ENCODE peak calls at places on chromosomes 2 and 18, in eight cellular contexts. C is spleen, H is lower lobe of right lung, V is cardiac fibroblast, M is fibroblast of mammary gland, P is sigmoid colon, J is GM12878, T is brain microvascular endothelial cell. W is an unnamed sample.

GRCh38 chr2:189178726-189179606 is 595 bp downstream of the COL5A2 start:
- DNase-seq in C (no peak), H (no peak), V (peak), M (peak), P (peak), J (no peak), T (peak), W (no peak)

GRCh38 chr2:567865-568638 is 109.2 kb downstream of the TMEM18 start:
- DNase-seq in C (no peak), H (no peak), V (peak), M (peak), P (peak), J (no peak), T (peak), W (no peak)

GRCh38 chr2:155519731-155520130 is 812.8 kb downstream of the NR4A2 start:
- DNase-seq in C (no peak), H (no peak), V (no peak), M (no peak), P (no peak), J (no peak), T (no peak), W (no peak)

GRCh38 chr2:191328150-191328809 is 83.1 kb downstream of the MYO1B start:
- DNase-seq in C (no peak), H (no peak), V (no peak), M (no peak), P (no peak), J (no peak), T (no peak), W (no peak)

GRCh38 chr2:150357770-150358467 is 129.5 kb downstream of the RND3 start:
- DNase-seq in C (no peak), H (no peak), V (peak), M (no peak), P (no peak), J (peak), T (no peak), W (no peak)

GRCh38 chr2:213202006-213202405 is 50.6 kb upstream of the IKZF2 start:
- DNase-seq in C (no peak), H (no peak), V (no peak), M (peak), P (no peak), J (no peak), T (no peak), W (no peak)

GRCh38 chr18:56890632-56891031 is 239.5 kb downstream of the WDR7 start:
- DNase-seq in C (no peak), H (no peak), V (peak), M (peak), P (no peak), J (no peak), T (peak), W (no peak)

GRCh38 chr2:158192515-158193234 is 91.0 kb downstream of the UPP2 start:
- DNase-seq in C (no peak), H (no peak), V (no peak), M (no peak), P (no peak), J (no peak), T (no peak), W (no peak)

GRCh38 chr2:112332123-112332696 is 56.8 kb downstream of the ZC3H6 start:
- DNase-seq in C (no peak), H (no peak), V (no peak), M (no peak), P (no peak), J (no peak), T (no peak), W (no peak)

GRCh38 chr18:49461602-49461977 is 1.1 kb upstream of the DYM start:
- DNase-seq in C (no peak), H (no peak), V (no peak), M (no peak), P (no peak), J (no peak), T (no peak), W (no peak)

GRCh38 chr2:237156131-237156856 is 70.6 kb downstream of the COPS8 start:
- DNase-seq in C (peak), H (no peak), V (peak), M (peak), P (peak), J (no peak), T (peak), W (no peak)

GRCh38 chr2:30454571-30454970 is 7.5 kb downstream of the LCLAT1 start:
- DNase-seq in C (no peak), H (no peak), V (no peak), M (no peak), P (no peak), J (no peak), T (no peak), W (no peak)

GRCh38 chr18:70499218-70499691 is 210.4 kb downstream of the SOCS6 start:
- DNase-seq in C (no peak), H (no peak), V (no peak), M (no peak), P (no peak), J (no peak), T (no peak), W (no peak)

GRCh38 chr2:70212298-70212948 is 21.6 kb upstream of the C2orf42 start:
- DNase-seq in C (no peak), H (no peak), V (peak), M (no peak), P (no peak), J (no peak), T (no peak), W (no peak)

GRCh38 chr2:235264121-235264493 is 229.7 kb upstream of the AGAP1 start:
- DNase-seq in C (no peak), H (no peak), V (no peak), M (no peak), P (no peak), J (no peak), T (no peak), W (no peak)

GRCh38 chr18:13809025-13809384 is 14.9 kb upstream of the MC5R start:
- DNase-seq in C (no peak), H (no peak), V (no peak), M (no peak), P (no peak), J (no peak), T (no peak), W (no peak)

GRCh38 chr2:8893474-8893873 is 56.1 kb upstream of the KIDINS220 start:
- DNase-seq in C (no peak), H (no peak), V (no peak), M (no peak), P (no peak), J (no peak), T (no peak), W (no peak)

GRCh38 chr18:69469444-69469919 is 68.8 kb downstream of the DOK6 start:
- DNase-seq in C (no peak), H (no peak), V (peak), M (peak), P (peak), J (no peak), T (no peak), W (no peak)

GRCh38 chr18:48605408-48605845 is 66.6 kb downstream of the CTIF start:
- DNase-seq in C (peak), H (no peak), V (peak), M (peak), P (no peak), J (peak), T (no peak), W (no peak)

GRCh38 chr2:160871096-160871495 is 289.1 kb upstream of the TANK start:
- DNase-seq in C (no peak), H (no peak), V (peak), M (peak), P (no peak), J (no peak), T (peak), W (no peak)

GRCh38 chr18:5842653-5843052 is 52.7 kb downstream of the TMEM200C start:
- DNase-seq in C (no peak), H (no peak), V (no peak), M (no peak), P (no peak), J (no peak), T (no peak), W (no peak)

GRCh38 chr2:128623776-128624424 is 305.2 kb upstream of the HS6ST1 start:
- DNase-seq in C (peak), H (peak), V (peak), M (peak), P (no peak), J (peak), T (peak), W (no peak)

GRCh38 chr2:240068193-240068592 is 14.9 kb upstream of the OR6B3 start:
- DNase-seq in C (no peak), H (no peak), V (no peak), M (no peak), P (no peak), J (no peak), T (no peak), W (no peak)

GRCh38 chr2:114807666-114808065 is 365.2 kb downstream of the DPP10 start:
- DNase-seq in C (no peak), H (no peak), V (no peak), M (no peak), P (no peak), J (no peak), T (no peak), W (no peak)

GRCh38 chr2:86333378-86333777 is 4.0 kb downstream of the REEP1 start:
- DNase-seq in C (no peak), H (no peak), V (no peak), M (no peak), P (no peak), J (no peak), T (no peak), W (no peak)

GRCh38 chr2:101125374-101125773 is 25.8 kb downstream of the TBC1D8 start:
- DNase-seq in C (no peak), H (no peak), V (peak), M (peak), P (no peak), J (no peak), T (no peak), W (no peak)

GRCh38 chr2:160592993-160593392 is 99.4 kb upstream of the RBMS1 start:
- DNase-seq in C (no peak), H (no peak), V (no peak), M (no peak), P (no peak), J (no peak), T (no peak), W (no peak)

GRCh38 chr2:47225061-47225783 is 70.1 kb upstream of the STPG4 start:
- DNase-seq in C (no peak), H (peak), V (peak), M (peak), P (peak), J (no peak), T (peak), W (peak)

GRCh38 chr2:61536723-61537581 is 1.2 kb downstream of the XPO1 start:
- DNase-seq in C (peak), H (peak), V (peak), M (peak), P (peak), J (peak), T (peak), W (peak)

GRCh38 chr2:61537590-61538178 is 472 bp downstream of the XPO1 start:
- DNase-seq in C (no peak), H (no peak), V (no peak), M (no peak), P (no peak), J (no peak), T (no peak), W (peak)

GRCh38 chr2:61534926-61535325 is 3.2 kb downstream of the XPO1 start:
- DNase-seq in C (no peak), H (no peak), V (no peak), M (no peak), P (no peak), J (no peak), T (no peak), W (no peak)

GRCh38 chr2:61536086-61536722 is 2.0 kb downstream of the XPO1 start:
- DNase-seq in C (no peak), H (no peak), V (peak), M (peak), P (peak), J (no peak), T (peak), W (no peak)

DNA sequence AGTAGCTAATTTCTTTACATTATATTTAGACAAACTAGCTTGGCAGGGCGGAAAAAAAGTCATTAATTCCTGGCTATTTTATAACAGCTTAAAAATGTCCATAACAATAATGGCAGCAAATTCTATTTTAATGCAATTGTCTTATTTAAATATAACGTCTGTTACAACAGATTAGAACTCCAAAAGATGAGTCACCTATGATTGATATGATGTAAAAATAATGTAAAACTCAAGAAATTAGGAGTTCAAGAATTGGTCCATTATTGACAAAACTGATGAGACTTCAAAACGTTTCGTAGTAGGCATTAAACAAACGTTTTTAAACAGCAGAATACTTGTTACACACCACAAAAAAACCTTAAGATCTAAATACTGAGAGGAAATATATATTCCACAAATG is 2.7 kb downstream of the XPO1 start:
- DNase-seq in C (no peak), H (no peak), V (no peak), M (peak), P (no peak), J (no peak), T (no peak), W (no peak)
- H3K4me3 ChIP-seq in C (peak), H (peak), V (peak), M (peak), P (peak), J (peak), T (peak), W (peak)

GRCh38 chr2:154507186-154507585 is 191.3 kb upstream of the KCNJ3 start:
- DNase-seq in C (no peak), H (no peak), V (no peak), M (no peak), P (no peak), J (no peak), T (no peak), W (no peak)
- TF ChIP-seq CTCF in C (no peak), H (no peak), V (no peak), M (no peak), P (no peak), J (no peak), T (no peak), W (no peak)

GRCh38 chr2:66578853-66579158 is 143.9 kb downstream of the MEIS1 start:
- DNase-seq in C (no peak), H (no peak), V (no peak), M (no peak), P (no peak), J (no peak), T (no peak), W (no peak)

GRCh38 chr2:66579494-66579893 is 144.6 kb downstream of the MEIS1 start:
- DNase-seq in C (no peak), H (no peak), V (no peak), M (no peak), P (no peak), J (no peak), T (no peak), W (no peak)

GRCh38 chr2:66581461-66582363 is 146.8 kb downstream of the MEIS1 start:
- DNase-seq in C (peak), H (no peak), V (no peak), M (no peak), P (peak), J (no peak), T (no peak), W (no peak)

GRCh38 chr2:66582364-66582974 is 147.5 kb downstream of the MEIS1 start:
- DNase-seq in C (no peak), H (no peak), V (no peak), M (no peak), P (peak), J (no peak), T (no peak), W (no peak)

DNA sequence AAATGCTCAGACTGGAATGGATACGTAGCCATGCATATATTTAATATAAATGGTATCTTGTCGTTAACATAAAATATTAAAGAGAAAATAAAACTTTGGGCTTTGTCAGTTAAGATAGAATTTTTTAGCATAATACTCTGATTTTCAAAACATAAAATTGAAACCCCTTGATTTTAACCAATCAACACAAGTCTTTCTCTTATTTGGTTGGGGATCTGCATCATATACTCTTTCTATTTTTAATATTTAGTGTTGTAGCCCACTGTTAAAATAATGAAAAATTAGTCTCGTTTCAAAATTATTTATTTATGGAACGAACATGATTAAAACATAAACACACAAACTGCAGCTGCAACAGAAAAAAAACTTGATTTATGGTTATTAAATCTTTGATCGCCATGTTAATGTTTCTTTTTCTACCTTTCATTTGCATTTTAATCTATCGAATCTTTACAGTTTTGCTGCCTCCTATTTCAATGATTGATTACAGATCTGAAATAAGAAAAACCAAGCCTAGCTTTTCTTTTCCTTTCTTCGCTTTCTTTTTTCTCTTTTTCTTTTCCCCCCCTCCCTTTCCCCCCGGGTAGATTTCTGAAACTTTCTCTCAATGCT is 145.5 kb downstream of the MEIS1 start:
- DNase-seq in C (no peak), H (no peak), V (no peak), M (no peak), P (no peak), J (no peak), T (no peak), W (no peak)
- H3K4me3 ChIP-seq in C (no peak), H (peak), V (no peak), M (peak), P (peak), J (no peak), T (no peak), W (no peak)

GRCh38 chr2:127051116-127051779 is 55.7 kb downstream of the BIN1 start:
- DNase-seq in C (peak), H (peak), V (no peak), M (no peak), P (peak), J (no peak), T (no peak), W (peak)
- TF ChIP-seq CTCF in C (no peak), H (no peak), V (no peak), M (no peak), P (no peak), J (no peak), T (no peak), W (no peak)